ENCODE peak calls at places on chromosomes 2 and 18, in five cellular contexts. One of them, this sample, is unnamed.

GRCh38 chr2:201116959-201117734 is 1.2 kb downstream of the CFLAR start:
- DNase-seq in heart left ventricle: peak; percentile 78
- DNase-seq in NCI-H1105: peak; percentile 19
- DNase-seq in LoVo: peak; percentile 56
- DNase-seq in mesothelial cell of epicardium: no peak
- DNase-seq in this sample: no peak

GRCh38 chr18:14221689-14222088 is 89.5 kb upstream of the ZNF519 start:
- DNase-seq in heart left ventricle: no peak
- DNase-seq in NCI-H1105: no peak
- DNase-seq in LoVo: no peak
- DNase-seq in mesothelial cell of epicardium: no peak
- DNase-seq in this sample: no peak

GRCh38 chr2:28449489-28450395 is 46.1 kb upstream of the PLB1 start:
- DNase-seq in heart left ventricle: no peak
- DNase-seq in NCI-H1105: no peak
- DNase-seq in LoVo: peak; percentile 42
- DNase-seq in mesothelial cell of epicardium: no peak
- DNase-seq in this sample: no peak

GRCh38 chr2:230879271-230879882 is 14.6 kb downstream of the ITM2C start:
- DNase-seq in heart left ventricle: no peak
- DNase-seq in NCI-H1105: no peak
- DNase-seq in LoVo: no peak
- DNase-seq in mesothelial cell of epicardium: no peak
- DNase-seq in this sample: no peak

GRCh38 chr18:50527636-50528307 is 32.1 kb upstream of the MAPK4 start:
- DNase-seq in heart left ventricle: no peak
- DNase-seq in NCI-H1105: no peak
- DNase-seq in LoVo: no peak
- DNase-seq in mesothelial cell of epicardium: no peak
- DNase-seq in this sample: no peak

GRCh38 chr18:31325051-31325450 is 7.1 kb downstream of the DSG1 start:
- DNase-seq in heart left ventricle: no peak
- DNase-seq in NCI-H1105: no peak
- DNase-seq in LoVo: no peak
- DNase-seq in mesothelial cell of epicardium: no peak
- DNase-seq in this sample: no peak

GRCh38 chr2:159818940-159819339 is 20.9 kb upstream of the CD302 start:
- DNase-seq in heart left ventricle: no peak
- DNase-seq in NCI-H1105: no peak
- DNase-seq in LoVo: no peak
- DNase-seq in mesothelial cell of epicardium: no peak
- DNase-seq in this sample: no peak

GRCh38 chr2:37365669-37366068 is 21.2 kb downstream of the QPCT start:
- DNase-seq in heart left ventricle: no peak
- DNase-seq in NCI-H1105: no peak
- DNase-seq in LoVo: peak; percentile 32
- DNase-seq in mesothelial cell of epicardium: no peak
- DNase-seq in this sample: no peak

GRCh38 chr2:107627164-107627563 is 199.5 kb upstream of the RGPD4 start:
- DNase-seq in heart left ventricle: no peak
- DNase-seq in NCI-H1105: no peak
- DNase-seq in LoVo: no peak
- DNase-seq in mesothelial cell of epicardium: no peak
- DNase-seq in this sample: no peak

GRCh38 chr2:229738024-229738625 is 23.8 kb upstream of the DNER start:
- DNase-seq in heart left ventricle: no peak
- DNase-seq in NCI-H1105: no peak
- DNase-seq in LoVo: no peak
- DNase-seq in mesothelial cell of epicardium: no peak
- DNase-seq in this sample: no peak

GRCh38 chr2:139790807-139791206 is 1010.6 kb upstream of the NXPH2 start:
- DNase-seq in heart left ventricle: no peak
- DNase-seq in NCI-H1105: no peak
- DNase-seq in LoVo: peak; percentile 6
- DNase-seq in mesothelial cell of epicardium: no peak
- DNase-seq in this sample: peak; percentile 13

GRCh38 chr2:197486175-197486574 is 13.5 kb downstream of the HSPD1 start:
- DNase-seq in heart left ventricle: no peak
- DNase-seq in NCI-H1105: no peak
- DNase-seq in LoVo: no peak
- DNase-seq in mesothelial cell of epicardium: no peak
- DNase-seq in this sample: no peak

GRCh38 chr2:229178117-229178516 is 93.0 kb downstream of the PID1 start:
- DNase-seq in heart left ventricle: no peak
- DNase-seq in NCI-H1105: no peak
- DNase-seq in LoVo: no peak
- DNase-seq in mesothelial cell of epicardium: no peak
- DNase-seq in this sample: no peak

GRCh38 chr2:217434183-217434620 is 568.6 kb downstream of the TNS1 start:
- DNase-seq in heart left ventricle: peak; percentile 95
- DNase-seq in NCI-H1105: peak; percentile 86
- DNase-seq in LoVo: peak; percentile 38
- DNase-seq in mesothelial cell of epicardium: peak; percentile 70
- DNase-seq in this sample: peak; percentile 80

GRCh38 chr2:242056785-242057184 is 187.3 kb downstream of the RTP5 start:
- DNase-seq in heart left ventricle: no peak
- DNase-seq in NCI-H1105: no peak
- DNase-seq in LoVo: no peak
- DNase-seq in mesothelial cell of epicardium: no peak
- DNase-seq in this sample: no peak

GRCh38 chr18:58690259-58690658 is 19.0 kb downstream of the MALT1 start:
- DNase-seq in heart left ventricle: no peak
- DNase-seq in NCI-H1105: no peak
- DNase-seq in LoVo: no peak
- DNase-seq in mesothelial cell of epicardium: no peak
- DNase-seq in this sample: no peak

GRCh38 chr18:27605107-27605834 is 420.2 kb upstream of the CHST9 start:
- DNase-seq in heart left ventricle: peak; percentile 56
- DNase-seq in NCI-H1105: peak; percentile 84
- DNase-seq in LoVo: peak; percentile 70
- DNase-seq in mesothelial cell of epicardium: peak; percentile 34
- DNase-seq in this sample: peak; percentile 29

This sample was measured in epithelial cell of proximal tubule.